ENCODE peak calls at places on chromosomes 5 and 9, in five cellular contexts. K is GM23248, O is fibroblast of lung, E is NT2/D1, B is H9. A is an unnamed sample. For H3K4me1, the result is how much of the 10 kb centered on the place peaks cover.

GRCh38 chr5:53469946-53470687 is 10.3 kb upstream of the FST start:
- DNase-seq in K (no peak), O (peak), E (no peak), B (no peak), A (no peak)

GRCh38 chr5:141402553-141403328 is at the start of gene PCDHGA9:
- DNase-seq in K (peak), O (peak), E (no peak), B (no peak), A (peak)

GRCh38 chr5:170623576-170624181 is 119.9 kb downstream of the KCNIP1 start:
- DNase-seq in K (peak), O (peak), E (peak), B (peak), A (peak)

GRCh38 chr9:131153585-131153984 is 28.2 kb downstream of the NUP214 start:
- DNase-seq in K (no peak), O (no peak), E (no peak), B (no peak), A (no peak)

GRCh38 chr9:87533291-87533690 is 35.6 kb downstream of the DAPK1 start:
- DNase-seq in K (no peak), O (no peak), E (no peak), B (peak), A (no peak)

GRCh38 chr9:121558423-121558950 is 58.8 kb upstream of the GGTA1 start:
- DNase-seq in K (no peak), O (no peak), E (no peak), B (no peak), A (peak)

GRCh38 chr5:38905516-38905915 is 59.7 kb downstream of the OSMR start:
- DNase-seq in K (peak), O (no peak), E (no peak), B (no peak), A (peak)

GRCh38 chr5:172790496-172790889 is 19.5 kb upstream of the DUSP1 start:
- DNase-seq in K (no peak), O (no peak), E (no peak), B (no peak), A (no peak)

GRCh38 chr5:19745247-19745646 is 242.8 kb downstream of the CDH18 start:
- DNase-seq in K (no peak), O (no peak), E (no peak), B (no peak), A (no peak)

GRCh38 chr5:173825215-173825865 is 62.8 kb upstream of the CPEB4 start:
- DNase-seq in K (peak), O (peak), E (no peak), B (no peak), A (peak)

GRCh38 chr5:77751328-77752023 is 24.7 kb downstream of the TBCA start:
- DNase-seq in K (no peak), O (no peak), E (no peak), B (no peak), A (no peak)

GRCh38 chr5:151141535-151141934 is 16.0 kb downstream of the ANXA6 start:
- DNase-seq in K (peak), O (peak), E (no peak), B (peak), A (peak)

GRCh38 chr9:133483611-133484010 is 4.7 kb upstream of the SLC2A6 start:
- DNase-seq in K (no peak), O (no peak), E (no peak), B (no peak), A (no peak)

GRCh38 chr5:53041071-53041692 is 52.0 kb downstream of the ITGA2 start:
- DNase-seq in K (peak), O (peak), E (no peak), B (no peak), A (peak)

GRCh38 chr9:137786511-137786920 is 91.1 kb upstream of the CACNA1B start:
- DNase-seq in K (peak), O (no peak), E (no peak), B (no peak), A (no peak)

GRCh38 chr5:124747770-124748686 is 1.6 kb upstream of the ZNF608 start:
- DNase-seq in K (peak), O (no peak), E (no peak), B (no peak), A (peak)

GRCh38 chr5:98602534-98603112 is 170.8 kb upstream of the RGMB start:
- DNase-seq in K (no peak), O (peak), E (no peak), B (no peak), A (peak)

GRCh38 chr9:85421641-85422040 is 320.1 kb downstream of the AGTPBP1 start:
- DNase-seq in K (peak), O (peak), E (no peak), B (no peak), A (no peak)

GRCh38 chr5:173575985-173576384 is 40.5 kb downstream of the BOD1 start:
- DNase-seq in K (no peak), O (no peak), E (no peak), B (no peak), A (no peak)

GRCh38 chr5:37859805-37860204 is 20.0 kb upstream of the GDNF start:
- DNase-seq in K (no peak), O (no peak), E (no peak), B (no peak), A (no peak)

GRCh38 chr9:107710988-107711387 is 221.4 kb upstream of the KLF4 start:
- DNase-seq in K (no peak), O (no peak), E (no peak), B (no peak), A (no peak)

GRCh38 chr9:132164604-132165362 is 2.9 kb downstream of the NTNG2 start:
- DNase-seq in K (peak), O (no peak), E (no peak), B (no peak), A (no peak)

GRCh38 chr5:180739271-180739670 is 587 bp downstream of the OR2Y1 start:
- DNase-seq in K (peak), O (peak), E (no peak), B (no peak), A (no peak)

GRCh38 chr5:173581408-173582197 is 34.8 kb downstream of the BOD1 start:
- DNase-seq in K (peak), O (peak), E (no peak), B (peak), A (peak)

GRCh38 chr5:169114466-169114865 is 186.5 kb downstream of the SLIT3 start:
- DNase-seq in K (no peak), O (no peak), E (no peak), B (no peak), A (no peak)

GRCh38 chr5:132263548-132264261 is 6.2 kb downstream of the PDLIM4 start:
- DNase-seq in K (peak), O (peak), E (no peak), B (peak), A (peak)
- H3K4me1 ChIP-seq in K (half or more), O (half or more), E (under half), B (under half), A (half or more)

DNA sequence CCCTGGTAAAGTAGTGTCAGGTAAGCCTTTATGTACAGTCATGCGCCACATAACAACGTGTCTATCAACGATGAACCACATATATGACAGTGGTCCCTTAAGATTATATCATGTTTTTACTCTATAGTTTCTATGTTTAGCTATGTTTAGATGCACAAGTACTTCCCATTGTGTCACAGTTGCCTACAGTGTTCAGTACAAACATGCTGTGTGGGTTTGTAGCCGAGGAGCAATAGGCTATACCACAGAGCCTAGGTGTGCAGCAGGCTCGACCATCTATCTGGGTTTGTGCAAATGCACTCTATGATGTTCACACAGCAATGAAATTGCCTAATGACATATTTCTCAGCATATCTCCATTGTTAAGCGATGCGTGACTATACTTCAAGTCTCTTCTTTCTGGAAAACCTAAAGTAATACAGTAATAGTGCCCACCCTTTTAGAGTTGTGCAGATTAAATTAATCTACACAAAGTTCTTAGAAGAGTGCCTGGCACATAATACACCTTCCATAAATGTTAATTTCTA is 295.9 kb downstream of the ARHGAP26 start:
- DNase-seq in K (no peak), O (no peak), E (no peak), B (no peak), A (no peak)
- H3K9ac ChIP-seq in K (peak), O (no peak), E (no peak), B (no peak), A (no peak)

GRCh38 chr9:134571326-134571871 is 70.2 kb upstream of the COL5A1 start:
- DNase-seq in K (no peak), O (no peak), E (no peak), B (no peak), A (no peak)
- H3K4me1 ChIP-seq in K (under half), O (under half), E (under half), B (under half), A (under half)

GRCh38 chr5:178238711-178239592 is 6.3 kb upstream of the PHYKPL start:
- DNase-seq in K (no peak), O (no peak), E (no peak), B (no peak), A (no peak)
- H3K9ac ChIP-seq in K (no peak), O (no peak), E (no peak), B (no peak), A (no peak)

A was measured in adipocyte.